ENCODE peak calls at places on chromosomes 7 and 10, in four cellular contexts. One of them, this sample, is unnamed.

GRCh38 chr10:19629559-19629958 is 186.7 kb upstream of the PLXDC2 start:
- DNase-seq in GM12864: no peak
- DNase-seq in fibroblast of pulmonary artery: peak
- DNase-seq in Peyer's patch: no peak
- DNase-seq in this sample: peak

GRCh38 chr10:103550229-103550628 is 56.7 kb downstream of the NEURL1 start:
- DNase-seq in GM12864: no peak
- DNase-seq in Peyer's patch: peak
- DNase-seq in fibroblast of pulmonary artery: no peak
- DNase-seq in this sample: no peak

GRCh38 chr7:130942211-130942964 is 208.4 kb upstream of the KLF14 start:
- DNase-seq in GM12864: no peak
- DNase-seq in fibroblast of pulmonary artery: peak
- DNase-seq in Peyer's patch: peak
- DNase-seq in this sample: peak

GRCh38 chr7:66921918-66922486 is 977 bp downstream of the TMEM248 start:
- DNase-seq in Peyer's patch: no peak
- DNase-seq in fibroblast of pulmonary artery: no peak
- DNase-seq in GM12864: peak
- DNase-seq in this sample: no peak

GRCh38 chr7:20484366-20484765 is 131.1 kb upstream of the ABCB5 start:
- DNase-seq in fibroblast of pulmonary artery: peak
- DNase-seq in Peyer's patch: no peak
- DNase-seq in GM12864: no peak
- DNase-seq in this sample: no peak

GRCh38 chr10:99370993-99371392 is 41.8 kb downstream of the CNNM1 start:
- DNase-seq in fibroblast of pulmonary artery: peak
- DNase-seq in GM12864: no peak
- DNase-seq in Peyer's patch: no peak
- DNase-seq in this sample: peak

GRCh38 chr10:68992721-68993440 is 4.3 kb downstream of the KIFBP start:
- DNase-seq in fibroblast of pulmonary artery: peak
- DNase-seq in GM12864: no peak
- DNase-seq in Peyer's patch: no peak
- DNase-seq in this sample: peak

GRCh38 chr10:32055478-32056135 is 618 bp downstream of the KIF5B start:
- DNase-seq in GM12864: peak
- DNase-seq in fibroblast of pulmonary artery: peak
- DNase-seq in Peyer's patch: peak
- DNase-seq in this sample: peak

GRCh38 chr7:70834424-70834823 is 297.5 kb upstream of the GALNT17 start:
- DNase-seq in Peyer's patch: no peak
- DNase-seq in fibroblast of pulmonary artery: no peak
- DNase-seq in GM12864: no peak
- DNase-seq in this sample: no peak

GRCh38 chr10:103835121-103836045 is 20.0 kb downstream of the SH3PXD2A start:
- DNase-seq in GM12864: no peak
- DNase-seq in Peyer's patch: no peak
- DNase-seq in fibroblast of pulmonary artery: peak
- DNase-seq in this sample: peak

GRCh38 chr7:101155303-101155702 is 1.0 kb downstream of the AP1S1 start:
- DNase-seq in fibroblast of pulmonary artery: no peak
- DNase-seq in GM12864: no peak
- DNase-seq in Peyer's patch: no peak
- DNase-seq in this sample: no peak

GRCh38 chr7:101154693-101155102 is 422 bp downstream of the AP1S1 start:
- DNase-seq in GM12864: no peak
- DNase-seq in fibroblast of pulmonary artery: no peak
- DNase-seq in Peyer's patch: no peak
- DNase-seq in this sample: no peak

GRCh38 chr7:101156866-101157589 is 2.8 kb downstream of the AP1S1 start:
- DNase-seq in GM12864: no peak
- DNase-seq in fibroblast of pulmonary artery: no peak
- DNase-seq in Peyer's patch: peak
- DNase-seq in this sample: no peak

GRCh38 chr7:101153969-101154692 is at the start of gene AP1S1:
- DNase-seq in fibroblast of pulmonary artery: peak
- DNase-seq in GM12864: peak
- DNase-seq in Peyer's patch: peak
- DNase-seq in this sample: peak

DNA sequence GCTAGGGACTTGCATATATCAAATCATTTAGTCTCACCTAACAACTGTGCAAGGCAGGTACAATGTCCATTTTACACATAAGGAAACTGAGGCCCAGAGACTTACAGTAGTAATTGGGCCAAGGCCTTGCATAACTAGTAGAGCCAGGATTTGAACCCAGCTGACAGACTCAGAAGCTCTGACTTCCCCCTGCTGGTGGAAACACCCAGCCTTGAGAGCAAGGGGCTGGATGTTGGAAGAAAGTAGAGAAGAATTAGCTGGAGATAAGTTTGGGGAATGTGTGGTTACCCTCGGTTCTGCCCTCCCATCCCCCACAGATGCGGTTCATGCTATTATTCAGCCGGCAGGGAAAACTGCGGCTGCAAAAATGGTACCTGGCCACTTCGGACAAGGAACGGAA is 2.0 kb downstream of the AP1S1 start:
- DNase-seq in Peyer's patch: no peak
- DNase-seq in GM12864: no peak
- DNase-seq in fibroblast of pulmonary artery: no peak
- DNase-seq in this sample: no peak
- TF ChIP-seq CTCF in Peyer's patch: no peak
- TF ChIP-seq CTCF in GM12864: no peak
- TF ChIP-seq CTCF in fibroblast of pulmonary artery: peak
- TF ChIP-seq CTCF in this sample: peak

DNA sequence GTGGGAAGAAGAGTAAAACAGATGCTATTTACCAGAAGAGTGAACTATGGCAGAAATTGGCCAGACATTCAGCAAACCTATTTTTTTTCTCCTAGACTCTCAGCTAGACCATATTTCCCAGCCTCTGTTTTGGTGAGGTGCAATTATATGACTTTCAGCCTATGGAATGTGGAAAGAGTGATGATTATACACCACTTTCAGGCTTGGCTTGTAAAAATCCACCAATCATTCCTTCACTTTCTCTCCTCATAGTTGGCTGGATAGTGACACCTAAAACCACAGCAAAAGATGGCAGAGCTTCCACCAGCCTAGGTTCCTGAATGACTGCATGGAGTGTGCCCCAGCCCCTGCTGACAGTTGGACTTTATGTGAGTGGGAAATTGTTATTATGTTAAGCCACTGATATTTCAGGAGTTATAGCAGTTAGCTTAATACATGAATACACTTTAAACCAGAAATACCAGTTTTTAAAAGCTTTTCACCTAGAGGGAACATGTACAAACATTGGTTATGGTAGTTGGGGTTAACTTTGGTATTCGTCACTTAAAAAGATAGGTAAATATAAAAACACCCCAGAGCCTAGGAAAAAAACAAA is 19.1 kb upstream of the TNKS2 start:
- DNase-seq in Peyer's patch: no peak
- DNase-seq in fibroblast of pulmonary artery: no peak
- DNase-seq in GM12864: no peak
- DNase-seq in this sample: no peak
- H3K4me3 ChIP-seq in Peyer's patch: no peak
- H3K4me3 ChIP-seq in fibroblast of pulmonary artery: no peak
- H3K4me3 ChIP-seq in GM12864: no peak
- H3K4me3 ChIP-seq in this sample: no peak

GRCh38 chr7:108973075-108973474 is 403.4 kb downstream of the DNAJB9 start:
- DNase-seq in GM12864: no peak
- DNase-seq in fibroblast of pulmonary artery: peak
- DNase-seq in Peyer's patch: no peak
- DNase-seq in this sample: no peak
- TF ChIP-seq CTCF in GM12864: no peak
- TF ChIP-seq CTCF in fibroblast of pulmonary artery: peak
- TF ChIP-seq CTCF in Peyer's patch: no peak
- TF ChIP-seq CTCF in this sample: no peak

DNA sequence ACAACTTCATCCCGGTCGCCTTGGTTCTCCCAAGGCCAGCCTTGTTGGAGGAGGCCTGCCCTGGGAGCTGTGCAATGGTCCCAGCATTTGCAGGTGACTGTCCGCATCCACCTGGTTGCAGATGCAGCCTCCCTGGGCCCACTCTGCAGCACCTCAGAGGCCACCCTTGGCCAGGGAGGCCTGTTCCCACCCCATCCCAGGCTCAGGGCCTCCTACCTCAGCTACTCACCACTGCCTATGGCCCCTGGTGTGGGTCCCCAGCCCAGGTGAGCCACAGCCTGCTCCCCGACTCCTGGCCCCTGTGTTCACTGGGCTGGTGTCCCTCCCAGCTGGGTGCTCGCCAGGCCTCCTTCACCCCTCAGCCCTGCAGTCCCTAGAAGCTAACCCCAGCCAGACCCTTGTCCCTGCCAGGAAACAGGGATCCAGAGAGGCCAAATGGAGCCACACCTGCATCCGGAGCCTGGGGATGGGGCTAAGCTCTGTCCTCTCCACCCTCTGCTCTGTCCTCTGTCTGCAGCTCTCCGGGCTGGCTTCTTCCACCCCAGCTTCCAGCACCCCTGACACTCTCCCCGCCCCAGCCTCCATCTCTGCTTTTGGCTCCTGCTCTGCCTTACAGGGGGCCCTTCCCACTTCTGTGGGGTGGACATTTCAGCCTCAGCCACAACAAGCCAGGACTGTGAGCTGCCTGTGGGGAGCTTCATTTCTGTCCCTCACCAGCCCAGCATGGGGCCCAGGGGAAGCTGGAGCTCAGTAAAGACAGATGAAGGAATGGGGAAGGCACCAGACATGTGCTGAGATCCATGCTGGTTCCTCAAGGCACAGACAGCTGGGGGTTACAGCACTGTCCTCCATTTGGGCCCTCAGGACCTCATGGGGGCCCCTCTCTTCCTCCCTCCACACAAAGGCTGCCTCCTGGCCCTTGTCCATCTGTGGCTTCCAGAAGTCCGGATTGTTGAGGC is 35.6 kb upstream of the ANTXRL start:
- DNase-seq in GM12864: no peak
- DNase-seq in Peyer's patch: peak
- DNase-seq in fibroblast of pulmonary artery: no peak
- DNase-seq in this sample: no peak
- H3K4me3 ChIP-seq in GM12864: no peak
- H3K4me3 ChIP-seq in Peyer's patch: no peak
- H3K4me3 ChIP-seq in fibroblast of pulmonary artery: no peak
- H3K4me3 ChIP-seq in this sample: no peak

GRCh38 chr7:3301831-3302618 is 973 bp downstream of the SDK1 start:
- DNase-seq in Peyer's patch: no peak
- DNase-seq in GM12864: no peak
- DNase-seq in fibroblast of pulmonary artery: peak
- DNase-seq in this sample: peak
- TF ChIP-seq CTCF in Peyer's patch: no peak
- TF ChIP-seq CTCF in GM12864: no peak
- TF ChIP-seq CTCF in fibroblast of pulmonary artery: peak
- TF ChIP-seq CTCF in this sample: peak

GRCh38 chr7:105488219-105488571 is 33.9 kb downstream of the PUS7 start:
- DNase-seq in GM12864: no peak
- DNase-seq in Peyer's patch: no peak
- DNase-seq in fibroblast of pulmonary artery: no peak
- DNase-seq in this sample: no peak

GRCh38 chr7:105489409-105489808 is 32.7 kb downstream of the PUS7 start:
- DNase-seq in GM12864: no peak
- DNase-seq in fibroblast of pulmonary artery: no peak
- DNase-seq in Peyer's patch: no peak
- DNase-seq in this sample: no peak

GRCh38 chr7:105493196-105493927 is 28.7 kb downstream of the PUS7 start:
- DNase-seq in GM12864: no peak
- DNase-seq in Peyer's patch: no peak
- DNase-seq in fibroblast of pulmonary artery: no peak
- DNase-seq in this sample: no peak

DNA sequence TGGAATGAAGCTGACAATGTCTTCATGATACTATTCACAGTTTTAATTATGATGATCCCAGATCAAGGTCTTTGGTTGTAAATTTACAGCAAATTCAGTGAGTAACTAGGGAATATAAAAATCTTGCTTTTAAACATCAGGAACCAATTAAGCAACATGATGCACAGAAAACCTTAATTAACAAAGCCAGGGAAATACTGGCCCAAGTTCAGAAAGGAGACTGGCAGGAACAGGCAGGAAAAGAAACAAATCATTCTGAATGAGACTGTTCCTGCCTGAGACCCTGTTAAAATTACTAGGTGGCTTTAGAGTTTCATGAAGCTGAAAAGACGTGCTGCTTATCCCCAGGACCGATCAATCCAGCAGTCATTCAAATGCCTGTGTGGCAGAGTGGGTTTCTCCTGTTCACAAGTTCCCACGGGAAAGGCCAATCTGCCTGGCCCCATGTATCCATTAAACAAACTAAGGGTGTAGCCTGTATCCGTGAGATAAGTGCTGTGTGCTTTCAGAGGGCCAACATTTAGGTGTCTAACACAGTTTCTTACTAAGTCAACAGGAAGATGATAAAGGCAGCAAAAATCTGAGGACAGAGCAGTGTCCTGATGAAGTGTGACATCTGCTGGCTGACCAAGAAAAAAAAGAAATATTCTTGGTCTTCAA is 34.4 kb downstream of the PUS7 start:
- DNase-seq in fibroblast of pulmonary artery: peak
- DNase-seq in Peyer's patch: no peak
- DNase-seq in GM12864: no peak
- DNase-seq in this sample: peak
- H3K4me3 ChIP-seq in fibroblast of pulmonary artery: no peak
- H3K4me3 ChIP-seq in Peyer's patch: no peak
- H3K4me3 ChIP-seq in GM12864: no peak
- H3K4me3 ChIP-seq in this sample: no peak

GRCh38 chr10:87861566-87861952 is 1.8 kb downstream of the KLLN start:
- DNase-seq in fibroblast of pulmonary artery: peak
- DNase-seq in GM12864: peak
- DNase-seq in Peyer's patch: peak
- DNase-seq in this sample: peak
- TF ChIP-seq CTCF in fibroblast of pulmonary artery: no peak
- TF ChIP-seq CTCF in GM12864: peak
- TF ChIP-seq CTCF in Peyer's patch: no peak
- TF ChIP-seq CTCF in this sample: peak

GRCh38 chr10:8056378-8056777 is 1.9 kb downstream of the GATA3 start:
- DNase-seq in fibroblast of pulmonary artery: no peak
- DNase-seq in GM12864: no peak
- DNase-seq in Peyer's patch: no peak
- DNase-seq in this sample: no peak
- H3K4me3 ChIP-seq in fibroblast of pulmonary artery: peak
- H3K4me3 ChIP-seq in GM12864: no peak
- H3K4me3 ChIP-seq in Peyer's patch: peak
- H3K4me3 ChIP-seq in this sample: no peak

This sample was measured in fibroblast of mammary gland.